ENCODE peak calls at places on chromosomes 16 and 17, in nine cellular contexts. One of them, this sample, is unnamed.
A peak's percentile ranks its signal among the peaks of the same experiment; 100 is the strongest.

GRCh38 chr16:11526921-11527320 is 59.8 kb downstream of the LITAF start:
- DNase-seq in breast epithelium: no peak
- DNase-seq in IMR-90: no peak
- DNase-seq in pancreas: no peak
- DNase-seq in hepatocyte: no peak
- DNase-seq in spleen: no peak
- DNase-seq in osteoblast: no peak
- DNase-seq in HL-60: no peak
- DNase-seq in AG04450: no peak
- DNase-seq in this sample: no peak

GRCh38 chr17:16988749-16989229 is 16.9 kb upstream of the TNFRSF13B start:
- DNase-seq in breast epithelium: peak; percentile 34
- DNase-seq in IMR-90: no peak
- DNase-seq in pancreas: no peak
- DNase-seq in hepatocyte: no peak
- DNase-seq in spleen: no peak
- DNase-seq in osteoblast: no peak
- DNase-seq in HL-60: no peak
- DNase-seq in AG04450: no peak
- DNase-seq in this sample: peak; percentile 63

GRCh38 chr17:66175892-66176291 is 16.0 kb downstream of the CEP112 start:
- DNase-seq in breast epithelium: no peak
- DNase-seq in IMR-90: no peak
- DNase-seq in pancreas: no peak
- DNase-seq in hepatocyte: no peak
- DNase-seq in spleen: no peak
- DNase-seq in osteoblast: no peak
- DNase-seq in HL-60: no peak
- DNase-seq in AG04450: no peak
- DNase-seq in this sample: no peak

GRCh38 chr16:49997721-49998251 is 27.2 kb upstream of the CNEP1R1 start:
- DNase-seq in breast epithelium: no peak
- DNase-seq in IMR-90: no peak
- DNase-seq in pancreas: no peak
- DNase-seq in hepatocyte: no peak
- DNase-seq in spleen: no peak
- DNase-seq in osteoblast: no peak
- DNase-seq in HL-60: no peak
- DNase-seq in AG04450: no peak
- DNase-seq in this sample: no peak

GRCh38 chr17:44362964-44363612 is 565 bp downstream of the FAM171A2 start:
- DNase-seq in breast epithelium: no peak
- DNase-seq in IMR-90: no peak
- DNase-seq in pancreas: no peak
- DNase-seq in hepatocyte: peak; percentile 42
- DNase-seq in spleen: no peak
- DNase-seq in osteoblast: peak; percentile 98
- DNase-seq in HL-60: no peak
- DNase-seq in AG04450: no peak
- DNase-seq in this sample: no peak

GRCh38 chr17:63698381-63698885 is 1.5 kb downstream of the LIMD2 start:
- DNase-seq in breast epithelium: no peak
- DNase-seq in IMR-90: no peak
- DNase-seq in pancreas: peak; percentile 28
- DNase-seq in hepatocyte: no peak
- DNase-seq in spleen: peak; percentile 86
- DNase-seq in osteoblast: peak; percentile 85
- DNase-seq in HL-60: no peak
- DNase-seq in AG04450: no peak
- DNase-seq in this sample: peak; percentile 61

GRCh38 chr17:4852504-4853075 is 19.4 kb downstream of the MINK1 start:
- DNase-seq in breast epithelium: no peak
- DNase-seq in IMR-90: peak; percentile 78
- DNase-seq in pancreas: peak; percentile 13
- DNase-seq in hepatocyte: no peak
- DNase-seq in spleen: no peak
- DNase-seq in osteoblast: peak; percentile 93
- DNase-seq in HL-60: no peak
- DNase-seq in AG04450: peak; percentile 38
- DNase-seq in this sample: no peak

GRCh38 chr16:21953541-21953902 is 361 bp downstream of the UQCRC2 start:
- DNase-seq in breast epithelium: no peak
- DNase-seq in IMR-90: no peak
- DNase-seq in pancreas: no peak
- DNase-seq in hepatocyte: no peak
- DNase-seq in spleen: no peak
- DNase-seq in osteoblast: peak; percentile 73
- DNase-seq in HL-60: no peak
- DNase-seq in AG04450: no peak
- DNase-seq in this sample: no peak

GRCh38 chr16:21158208-21159110 is at the start of gene LDAF1:
- DNase-seq in breast epithelium: peak; percentile 84
- DNase-seq in IMR-90: peak; percentile 63
- DNase-seq in pancreas: peak; percentile 76
- DNase-seq in hepatocyte: peak; percentile 92
- DNase-seq in spleen: peak; percentile 97
- DNase-seq in osteoblast: peak; percentile 98
- DNase-seq in HL-60: no peak
- DNase-seq in AG04450: no peak
- DNase-seq in this sample: peak; percentile 83

GRCh38 chr17:40440166-40440565 is 3.1 kb upstream of the IGFBP4 start:
- DNase-seq in breast epithelium: no peak
- DNase-seq in IMR-90: no peak
- DNase-seq in pancreas: no peak
- DNase-seq in hepatocyte: no peak
- DNase-seq in spleen: peak; percentile 17
- DNase-seq in osteoblast: no peak
- DNase-seq in HL-60: no peak
- DNase-seq in AG04450: no peak
- DNase-seq in this sample: no peak

GRCh38 chr16:72094266-72094610 is 591 bp downstream of the DHX38 start:
- DNase-seq in breast epithelium: no peak
- DNase-seq in IMR-90: no peak
- DNase-seq in pancreas: no peak
- DNase-seq in hepatocyte: peak; percentile 35
- DNase-seq in spleen: no peak
- DNase-seq in osteoblast: peak; percentile 88
- DNase-seq in HL-60: no peak
- DNase-seq in AG04450: no peak
- DNase-seq in this sample: no peak

GRCh38 chr16:84952335-84953050 is 58.8 kb downstream of the ZDHHC7 start:
- DNase-seq in breast epithelium: peak; percentile 71
- DNase-seq in IMR-90: peak; percentile 82
- DNase-seq in pancreas: peak; percentile 74
- DNase-seq in hepatocyte: peak; percentile 91
- DNase-seq in spleen: peak; percentile 87
- DNase-seq in osteoblast: peak; percentile 96
- DNase-seq in HL-60: peak; percentile 43
- DNase-seq in AG04450: peak; percentile 66
- DNase-seq in this sample: no peak

GRCh38 chr17:17420561-17421269 is 56.1 kb upstream of the MED9 start:
- DNase-seq in breast epithelium: no peak
- DNase-seq in IMR-90: peak; percentile 54
- DNase-seq in pancreas: peak; percentile 37
- DNase-seq in hepatocyte: no peak
- DNase-seq in spleen: no peak
- DNase-seq in osteoblast: peak; percentile 93
- DNase-seq in HL-60: peak; percentile 51
- DNase-seq in AG04450: no peak
- DNase-seq in this sample: no peak

GRCh38 chr16:64957246-64957645 is 164.6 kb downstream of the CDH11 start:
- DNase-seq in breast epithelium: no peak
- DNase-seq in IMR-90: no peak
- DNase-seq in pancreas: no peak
- DNase-seq in hepatocyte: no peak
- DNase-seq in spleen: no peak
- DNase-seq in osteoblast: no peak
- DNase-seq in HL-60: no peak
- DNase-seq in AG04450: no peak
- DNase-seq in this sample: no peak

GRCh38 chr16:19384656-19385055 is 33.0 kb upstream of the TMC5 start:
- DNase-seq in breast epithelium: peak; percentile 72
- DNase-seq in IMR-90: no peak
- DNase-seq in pancreas: peak; percentile 65
- DNase-seq in hepatocyte: no peak
- DNase-seq in spleen: no peak
- DNase-seq in osteoblast: no peak
- DNase-seq in HL-60: no peak
- DNase-seq in AG04450: no peak
- DNase-seq in this sample: no peak

DNA sequence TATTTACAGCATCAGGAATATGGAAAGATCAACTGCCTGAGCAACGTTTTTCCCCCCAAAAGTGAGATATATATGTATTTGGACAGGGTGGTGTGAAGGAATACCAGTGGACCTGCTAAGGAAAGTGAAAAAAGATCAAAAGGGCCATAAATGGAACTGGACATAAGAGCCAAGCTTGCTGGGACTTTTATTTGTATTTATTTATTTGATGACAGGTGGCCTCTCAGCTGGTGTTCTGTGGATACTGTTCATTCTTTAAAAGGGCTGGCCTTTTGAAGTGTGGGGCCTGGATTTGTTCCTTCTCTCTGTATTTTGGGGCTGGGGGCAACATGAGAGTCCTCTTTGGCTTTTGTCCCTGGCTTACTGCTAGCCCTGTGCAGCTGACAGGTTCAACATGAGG is 306.6 kb upstream of the N4BP1 start:
- DNase-seq in breast epithelium: no peak
- DNase-seq in IMR-90: no peak
- DNase-seq in pancreas: no peak
- DNase-seq in hepatocyte: no peak
- DNase-seq in spleen: no peak
- DNase-seq in osteoblast: no peak
- DNase-seq in HL-60: no peak
- DNase-seq in AG04450: no peak
- DNase-seq in this sample: no peak
- H3K27me3 ChIP-seq in breast epithelium: peaks cover 3% of the 10 kb centered on the region
- H3K27me3 ChIP-seq in IMR-90: peaks cover 3% of the 10 kb centered on the region
- H3K27me3 ChIP-seq in pancreas: no peaks in the 10 kb centered on the region
- H3K27me3 ChIP-seq in hepatocyte: no peaks in the 10 kb centered on the region
- H3K27me3 ChIP-seq in spleen: no peaks in the 10 kb centered on the region
- H3K27me3 ChIP-seq in osteoblast: no peaks in the 10 kb centered on the region
- H3K27me3 ChIP-seq in HL-60: no peaks in the 10 kb centered on the region
- H3K27me3 ChIP-seq in AG04450: no peaks in the 10 kb centered on the region
- H3K27me3 ChIP-seq in this sample: no peaks in the 10 kb centered on the region

GRCh38 chr16:24906199-24906808 is 60.5 kb downstream of the SLC5A11 start:
- DNase-seq in breast epithelium: no peak
- DNase-seq in IMR-90: peak; percentile 26
- DNase-seq in pancreas: no peak
- DNase-seq in hepatocyte: peak; percentile 38
- DNase-seq in spleen: peak; percentile 4
- DNase-seq in osteoblast: peak; percentile 84
- DNase-seq in HL-60: no peak
- DNase-seq in AG04450: no peak
- DNase-seq in this sample: no peak
- TF ChIP-seq CTCF in breast epithelium: no peak
- TF ChIP-seq CTCF in IMR-90: peak; percentile 48
- TF ChIP-seq CTCF in pancreas: peak; percentile 27
- TF ChIP-seq CTCF in hepatocyte: peak; percentile 45
- TF ChIP-seq CTCF in spleen: peak; percentile 8
- TF ChIP-seq CTCF in osteoblast: peak; percentile 56
- TF ChIP-seq CTCF in HL-60: no peak
- TF ChIP-seq CTCF in AG04450: peak; percentile 46
- TF ChIP-seq CTCF in this sample: peak; percentile 29

GRCh38 chr16:2970563-2970962 is 1.4 kb downstream of the PAQR4 start:
- DNase-seq in breast epithelium: no peak
- DNase-seq in IMR-90: no peak
- DNase-seq in pancreas: no peak
- DNase-seq in hepatocyte: no peak
- DNase-seq in spleen: no peak
- DNase-seq in osteoblast: no peak
- DNase-seq in HL-60: no peak
- DNase-seq in AG04450: no peak
- DNase-seq in this sample: no peak

GRCh38 chr16:2973081-2973480 is 3.9 kb downstream of the PAQR4 start:
- DNase-seq in breast epithelium: no peak
- DNase-seq in IMR-90: no peak
- DNase-seq in pancreas: no peak
- DNase-seq in hepatocyte: no peak
- DNase-seq in spleen: no peak
- DNase-seq in osteoblast: no peak
- DNase-seq in HL-60: no peak
- DNase-seq in AG04450: no peak
- DNase-seq in this sample: no peak

GRCh38 chr16:2971134-2971984 is 2.2 kb downstream of the PAQR4 start:
- DNase-seq in breast epithelium: no peak
- DNase-seq in IMR-90: no peak
- DNase-seq in pancreas: no peak
- DNase-seq in hepatocyte: no peak
- DNase-seq in spleen: no peak
- DNase-seq in osteoblast: no peak
- DNase-seq in HL-60: no peak
- DNase-seq in AG04450: no peak
- DNase-seq in this sample: no peak

GRCh38 chr16:2973605-2974318 is 4.6 kb downstream of the PAQR4 start:
- DNase-seq in breast epithelium: no peak
- DNase-seq in IMR-90: no peak
- DNase-seq in pancreas: no peak
- DNase-seq in hepatocyte: no peak
- DNase-seq in spleen: no peak
- DNase-seq in osteoblast: no peak
- DNase-seq in HL-60: no peak
- DNase-seq in AG04450: no peak
- DNase-seq in this sample: no peak

DNA sequence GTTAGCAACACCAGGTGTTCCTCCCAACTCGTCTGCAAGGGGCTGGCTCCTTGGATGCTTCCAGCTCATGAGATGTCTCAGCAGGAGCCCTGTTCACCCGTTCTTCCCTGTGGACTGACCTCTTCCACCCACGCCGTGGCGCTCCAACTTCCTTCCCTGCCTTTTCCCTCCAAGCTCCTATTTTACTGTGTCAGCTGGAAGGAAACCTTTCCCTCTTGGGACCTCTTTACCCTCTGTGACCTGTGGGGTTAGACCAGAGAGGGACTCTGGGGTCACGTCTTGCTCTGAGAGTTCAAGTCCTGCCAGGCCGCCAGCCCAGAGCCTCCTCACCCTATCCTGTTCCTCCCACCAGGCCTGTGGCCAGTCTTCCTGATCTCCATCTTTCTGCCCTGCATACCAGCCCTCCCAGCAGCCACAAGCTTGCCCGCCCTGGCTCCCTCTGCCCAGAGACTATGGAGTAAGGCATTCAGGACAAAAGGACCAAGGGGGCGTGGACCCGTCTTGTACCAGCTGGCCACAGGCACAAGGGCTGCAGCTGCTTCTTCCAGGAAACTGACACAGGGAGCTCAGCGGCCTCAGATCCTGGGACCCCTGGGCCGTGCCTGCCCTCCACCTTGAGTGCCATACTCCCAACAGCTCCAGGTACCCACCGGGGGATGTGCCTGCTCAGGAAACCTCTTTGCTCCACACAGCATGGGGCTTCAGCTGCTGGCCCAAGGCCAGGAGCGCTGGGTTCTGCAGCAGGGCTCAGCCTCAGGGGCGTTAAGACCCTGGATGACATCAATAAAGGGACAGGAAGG is 3.0 kb downstream of the PAQR4 start:
- DNase-seq in breast epithelium: no peak
- DNase-seq in IMR-90: no peak
- DNase-seq in pancreas: no peak
- DNase-seq in hepatocyte: no peak
- DNase-seq in spleen: no peak
- DNase-seq in osteoblast: no peak
- DNase-seq in HL-60: no peak
- DNase-seq in AG04450: no peak
- DNase-seq in this sample: no peak
- H3K4me3 ChIP-seq in breast epithelium: no peak overlapping the region
- H3K4me3 ChIP-seq in IMR-90: no peak overlapping the region
- H3K4me3 ChIP-seq in pancreas: no peak overlapping the region
- H3K4me3 ChIP-seq in hepatocyte: no peak overlapping the region
- H3K4me3 ChIP-seq in spleen: no peak overlapping the region
- H3K4me3 ChIP-seq in osteoblast: no peak overlapping the region
- H3K4me3 ChIP-seq in HL-60: no peak overlapping the region
- H3K4me3 ChIP-seq in AG04450: no peak overlapping the region
- H3K4me3 ChIP-seq in this sample: no peak overlapping the region

GRCh38 chr17:79396696-79397095 is 214.2 kb downstream of the RBFOX3 start:
- DNase-seq in breast epithelium: no peak
- DNase-seq in IMR-90: no peak
- DNase-seq in pancreas: no peak
- DNase-seq in hepatocyte: no peak
- DNase-seq in spleen: no peak
- DNase-seq in osteoblast: no peak
- DNase-seq in HL-60: no peak
- DNase-seq in AG04450: no peak
- DNase-seq in this sample: no peak
- H3K27me3 ChIP-seq in breast epithelium: peaks cover 96% of the 10 kb centered on the region
- H3K27me3 ChIP-seq in IMR-90: peaks cover 33% of the 10 kb centered on the region
- H3K27me3 ChIP-seq in pancreas: no peaks in the 10 kb centered on the region
- H3K27me3 ChIP-seq in hepatocyte: peaks cover 36% of the 10 kb centered on the region
- H3K27me3 ChIP-seq in spleen: peaks cover 15% of the 10 kb centered on the region
- H3K27me3 ChIP-seq in osteoblast: peaks cover 43% of the 10 kb centered on the region
- H3K27me3 ChIP-seq in HL-60: peaks cover 9% of the 10 kb centered on the region
- H3K27me3 ChIP-seq in AG04450: peaks cover 27% of the 10 kb centered on the region
- H3K27me3 ChIP-seq in this sample: peaks cover 4% of the 10 kb centered on the region

This sample was measured in GM06990.